ENCODE peak calls at places on chromosomes 12 and 14, in five cellular contexts. A is K562, P is ascending aorta, X is HAP-1, O is tibial artery. U is an unnamed sample.
A peak's percentile ranks its signal among the peaks of the same experiment; 100 is the strongest.

GRCh38 chr12:43069768-43070221 is 480.2 kb upstream of the PRICKLE1 start:
- DNase-seq in A (no peak), P (no peak), X (no peak), O (peak; percentile 69), U (no peak)

GRCh38 chr12:65497645-65498044 is 219.2 kb downstream of the MSRB3 start:
- DNase-seq in A (no peak), P (no peak), X (no peak), O (no peak), U (no peak)

GRCh38 chr14:32820686-32821085 is 118.0 kb upstream of the NPAS3 start:
- DNase-seq in A (no peak), P (no peak), X (no peak), O (no peak), U (no peak)

GRCh38 chr14:104885973-104886689 is 21.1 kb downstream of the CEP170B start:
- DNase-seq in A (no peak), P (no peak), X (no peak), O (no peak), U (no peak)

GRCh38 chr12:105485321-105485910 is 154.9 kb downstream of the C12orf75 start:
- DNase-seq in A (no peak), P (no peak), X (no peak), O (peak; percentile 51), U (no peak)

GRCh38 chr12:129064201-129064881 is 211.1 kb downstream of the GLT1D1 start:
- DNase-seq in A (no peak), P (no peak), X (no peak), O (no peak), U (no peak)

GRCh38 chr12:1838223-1838993 is 18.0 kb downstream of the LRTM2 start:
- DNase-seq in A (no peak), P (no peak), X (no peak), O (no peak), U (no peak)

GRCh38 chr14:69088523-69089445 is 64.1 kb downstream of the DCAF5 start:
- DNase-seq in A (no peak), P (no peak), X (no peak), O (no peak), U (no peak)

GRCh38 chr12:44422559-44422958 is 453.6 kb downstream of the NELL2 start:
- DNase-seq in A (no peak), P (no peak), X (no peak), O (no peak), U (no peak)

GRCh38 chr12:50980545-50980944 is 28.2 kb downstream of the HIGD1C start:
- DNase-seq in A (no peak), P (no peak), X (no peak), O (no peak), U (no peak)

GRCh38 chr12:57430117-57430930 is 519 bp downstream of the R3HDM2 start:
- DNase-seq in A (no peak), P (no peak), X (no peak), O (peak; percentile 30), U (no peak)

GRCh38 chr12:69903548-69903947 is 78.5 kb downstream of the MYRFL start:
- DNase-seq in A (no peak), P (no peak), X (no peak), O (no peak), U (no peak)

GRCh38 chr12:52876371-52876770 is 27.6 kb upstream of the KRT78 start:
- DNase-seq in A (no peak), P (no peak), X (no peak), O (no peak), U (no peak)

GRCh38 chr12:22334696-22335290 is at the start of gene ST8SIA1:
- DNase-seq in A (no peak), P (no peak), X (peak; percentile 16), O (peak; percentile 28), U (no peak)

GRCh38 chr14:76352639-76353281 is 23.2 kb upstream of the ESRRB start:
- DNase-seq in A (no peak), P (no peak), X (peak; percentile 87), O (no peak), U (no peak)

GRCh38 chr12:127770123-127770522 is 496.8 kb upstream of the TMEM132C start:
- DNase-seq in A (no peak), P (no peak), X (no peak), O (no peak), U (no peak)

GRCh38 chr12:124761876-124762275 is 101.8 kb downstream of the SCARB1 start:
- DNase-seq in A (no peak), P (no peak), X (no peak), O (no peak), U (no peak)

GRCh38 chr12:49187184-49187583 is 1.7 kb downstream of the TUBA1A start:
- DNase-seq in A (no peak), P (no peak), X (peak; percentile 52), O (peak; percentile 68), U (peak; percentile 10)

GRCh38 chr12:11855993-11856374 is 206.5 kb downstream of the ETV6 start:
- DNase-seq in A (no peak), P (no peak), X (no peak), O (no peak), U (no peak)

GRCh38 chr14:59150990-59151389 is 37.5 kb upstream of the DAAM1 start:
- DNase-seq in A (no peak), P (no peak), X (no peak), O (peak; percentile 30), U (no peak)

GRCh38 chr12:98997-99396 is 32.4 kb downstream of the IQSEC3 start:
- DNase-seq in A (no peak), P (no peak), X (no peak), O (no peak), U (no peak)

GRCh38 chr14:53355581-53356112 is 202.5 kb upstream of the DDHD1 start:
- DNase-seq in A (no peak), P (no peak), X (no peak), O (no peak), U (no peak)

GRCh38 chr14:50012644-50013043 is 103.7 kb downstream of the VCPKMT start:
- DNase-seq in A (no peak), P (no peak), X (no peak), O (no peak), U (no peak)

GRCh38 chr12:49188205-49188915 is 520 bp downstream of the TUBA1A start:
- DNase-seq in A (peak; percentile 70), P (peak; percentile 41), X (peak; percentile 87), O (peak; percentile 90), U (peak; percentile 22)

GRCh38 chr14:103522028-103522581 is 525 bp downstream of the CKB start:
- DNase-seq in A (no peak), P (no peak), X (peak; percentile 67), O (no peak), U (no peak)

GRCh38 chr12:57008113-57008687 is 1.9 kb upstream of the ZBTB39 start:
- DNase-seq in A (peak; percentile 62), P (no peak), X (no peak), O (no peak), U (no peak)

GRCh38 chr14:76870146-76870545 is 43.9 kb downstream of the LRRC74A start:
- DNase-seq in A (no peak), P (no peak), X (peak; percentile 46), O (no peak), U (no peak)

GRCh38 chr12:124170756-124171155 is 124.1 kb upstream of the RFLNA start:
- DNase-seq in A (no peak), P (no peak), X (no peak), O (no peak), U (no peak)

GRCh38 chr12:24233519-24234246 is 284.2 kb upstream of the SOX5 start:
- DNase-seq in A (no peak), P (no peak), X (no peak), O (no peak), U (no peak)

DNA sequence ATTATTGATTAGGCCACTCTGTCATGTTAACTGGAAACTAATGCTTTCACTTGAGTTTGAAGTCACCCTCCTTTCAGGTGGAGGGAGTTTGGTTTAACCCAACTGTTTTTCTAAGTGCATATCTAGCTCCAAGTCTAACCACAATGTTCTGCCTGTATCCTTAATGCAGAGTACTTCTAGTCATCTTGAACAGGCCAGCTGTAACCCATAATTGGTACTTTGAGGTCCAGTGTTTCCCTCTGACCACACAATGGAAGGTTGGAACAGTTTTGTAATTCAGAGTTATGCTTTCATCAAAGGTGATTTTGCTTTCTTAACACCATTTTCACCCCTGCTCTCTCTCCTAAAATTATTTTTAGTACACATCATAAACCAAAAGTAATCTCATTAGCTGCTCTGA is 237.2 kb upstream of the DCN start:
- DNase-seq in A (no peak), P (no peak), X (no peak), O (no peak), U (no peak)
- H3K27me3 ChIP-seq in A (no peaks in the 10 kb centered on the region), P (no peaks in the 10 kb centered on the region), X (no peaks in the 10 kb centered on the region), O (no peaks in the 10 kb centered on the region), U (no peaks in the 10 kb centered on the region)

DNA sequence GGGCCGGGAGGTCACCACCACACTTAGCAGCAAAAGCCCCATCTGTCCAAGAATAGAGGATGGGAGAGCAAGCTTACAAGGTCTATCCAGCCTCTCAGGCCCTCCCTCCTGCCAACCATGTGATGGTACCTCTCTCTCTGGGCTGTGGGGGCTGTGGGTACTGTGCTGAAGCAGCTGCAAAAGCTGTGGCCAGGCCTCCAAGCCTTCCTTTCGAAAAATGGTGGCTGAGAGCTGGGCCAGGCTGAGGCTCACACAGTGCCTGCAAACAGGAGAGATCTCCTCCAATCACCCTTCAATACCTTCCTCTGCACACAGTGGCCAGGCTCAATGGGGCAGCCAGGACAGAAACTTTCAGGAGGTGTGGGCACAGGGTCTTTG is 1.1 kb downstream of the IPO4 start:
- DNase-seq in A (no peak), P (no peak), X (no peak), O (no peak), U (no peak)
- H3K36me3 ChIP-seq in A (peaks cover 71% of the 10 kb centered on the region), P (peaks cover 48% of the 10 kb centered on the region), X (peaks cover 47% of the 10 kb centered on the region), O (peaks cover 75% of the 10 kb centered on the region), U (peaks cover 41% of the 10 kb centered on the region)

DNA sequence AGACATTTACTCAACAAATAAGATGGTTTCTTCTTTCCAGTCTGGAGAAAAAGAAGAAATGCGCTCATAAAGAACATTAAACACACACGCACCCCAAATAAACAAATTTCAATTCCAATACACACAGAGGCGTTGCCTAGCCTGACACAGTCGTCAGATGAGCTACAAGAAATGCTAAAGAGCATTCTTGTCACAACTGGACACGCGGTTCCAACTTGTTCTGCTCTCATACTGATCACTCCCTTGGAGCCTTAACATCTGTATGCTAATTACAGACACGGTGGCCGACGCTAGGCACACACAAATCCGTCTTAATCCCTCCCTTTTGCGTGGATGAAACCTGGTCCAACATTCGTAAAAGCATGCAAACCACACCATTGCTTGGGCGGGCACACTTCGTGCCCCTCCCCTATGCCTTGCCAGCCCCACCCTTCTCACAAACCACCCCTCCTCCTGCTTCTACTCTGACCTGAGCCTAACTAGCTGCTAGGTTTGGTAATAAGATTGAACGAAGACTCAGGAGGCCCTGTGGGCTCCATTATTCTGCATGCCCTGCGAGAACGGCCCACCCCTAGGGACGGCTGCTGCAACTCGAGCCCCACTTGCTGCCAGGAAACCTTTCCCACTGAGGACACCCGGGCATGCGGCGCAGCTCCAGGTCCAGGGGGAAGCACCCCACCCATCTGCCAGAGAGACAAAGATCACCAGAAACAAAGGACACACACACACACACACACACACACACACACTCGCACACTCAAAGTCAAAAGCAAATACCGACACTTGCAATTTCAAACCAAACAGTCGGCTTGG is 1.2 kb downstream of the KCNK10 start:
- DNase-seq in A (no peak), P (no peak), X (no peak), O (no peak), U (no peak)
- H3K27me3 ChIP-seq in A (peaks cover 3% of the 10 kb centered on the region), P (no peaks in the 10 kb centered on the region), X (peaks cover 72% of the 10 kb centered on the region), O (no peaks in the 10 kb centered on the region), U (peaks cover 10% of the 10 kb centered on the region)

DNA sequence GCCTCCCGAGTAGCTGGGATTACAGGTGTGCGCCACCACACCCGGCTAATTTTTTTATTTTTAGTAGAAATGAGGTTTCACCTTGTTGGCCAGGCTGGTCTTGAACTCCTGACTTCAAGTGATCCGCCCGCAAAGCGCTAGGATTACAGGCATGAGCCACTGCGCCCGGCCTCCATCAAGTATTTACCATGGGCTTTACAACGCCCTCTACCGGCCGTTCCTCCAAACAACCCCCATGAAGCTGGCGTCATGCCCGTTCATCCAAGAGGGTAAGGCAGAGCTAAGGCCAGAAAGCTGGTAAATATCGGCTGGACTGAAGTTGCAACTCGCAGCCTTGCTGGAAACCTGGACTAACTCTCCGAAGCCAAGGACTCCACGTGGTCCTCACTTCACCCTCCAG is 41.6 kb downstream of the RNF34 start:
- DNase-seq in A (no peak), P (no peak), X (peak; percentile 66), O (no peak), U (no peak)
- H3K36me3 ChIP-seq in A (peaks cover 91% of the 10 kb centered on the region), P (peaks cover 52% of the 10 kb centered on the region), X (peaks cover 85% of the 10 kb centered on the region), O (peaks cover 75% of the 10 kb centered on the region), U (peaks cover 25% of the 10 kb centered on the region)

U was measured in thoracic aorta.